ENCODE peak calls at places on chromosomes 1 and 21, in five cellular contexts. P is CD4-positive, alpha-beta memory T cell; A is heart right ventricle; F is small intestine; X is thoracic aorta. B is an unnamed sample. For H3K4me1, the result is how much of the 10 kb centered on the place peaks cover.

GRCh38 chr1:208929575-208929974 is 653.9 kb upstream of the CAMK1G start:
- DNase-seq in P (no peak), A (no peak), F (no peak), X (no peak), B (no peak)

GRCh38 chr1:211650922-211651303 is 24.5 kb downstream of the NEK2 start:
- DNase-seq in P (no peak), A (no peak), F (no peak), X (no peak), B (no peak)

GRCh38 chr1:228554107-228554506 is 66.9 kb downstream of the RNF187 start:
- DNase-seq in P (no peak), A (no peak), F (no peak), X (no peak), B (no peak)

GRCh38 chr1:114164840-114165543 is 11.3 kb upstream of the SYT6 start:
- DNase-seq in P (no peak), A (no peak), F (no peak), X (no peak), B (no peak)

GRCh38 chr1:178291166-178291565 is 197.3 kb downstream of the RASAL2 start:
- DNase-seq in P (no peak), A (no peak), F (no peak), X (no peak), B (no peak)

GRCh38 chr21:32771134-32771523 is 426 bp downstream of the PAXBP1 start:
- DNase-seq in P (no peak), A (peak), F (peak), X (no peak), B (peak)

GRCh38 chr1:177890459-177890858 is 79.4 kb downstream of the SEC16B start:
- DNase-seq in P (no peak), A (no peak), F (no peak), X (no peak), B (no peak)

GRCh38 chr1:18934205-18935000 is 22.1 kb downstream of the IFFO2 start:
- DNase-seq in P (no peak), A (no peak), F (no peak), X (no peak), B (no peak)

GRCh38 chr1:24349891-24350290 is 30.7 kb downstream of the GRHL3 start:
- DNase-seq in P (no peak), A (no peak), F (no peak), X (no peak), B (peak)

GRCh38 chr1:119742193-119742592 is 26.5 kb downstream of the HMGCS2 start:
- DNase-seq in P (no peak), A (peak), F (peak), X (no peak), B (no peak)

GRCh38 chr1:91876751-91877573 is 9.0 kb downstream of the TGFBR3 start:
- DNase-seq in P (no peak), A (no peak), F (no peak), X (no peak), B (no peak)

GRCh38 chr1:207429963-207430362 is 24.2 kb upstream of the CR2 start:
- DNase-seq in P (no peak), A (no peak), F (no peak), X (no peak), B (no peak)

GRCh38 chr1:11337536-11338350 is 64.7 kb downstream of the UBIAD1 start:
- DNase-seq in P (peak), A (peak), F (peak), X (no peak), B (peak)

GRCh38 chr1:247113094-247113497 is 8.9 kb upstream of the ZNF669 start:
- DNase-seq in P (no peak), A (peak), F (no peak), X (no peak), B (no peak)

GRCh38 chr1:229024528-229025119 is 246.3 kb upstream of the RAB4A start:
- DNase-seq in P (no peak), A (no peak), F (peak), X (peak), B (no peak)

GRCh38 chr1:1020000-1020404 is at the start of gene AGRN:
- DNase-seq in P (peak), A (peak), F (peak), X (no peak), B (peak)

GRCh38 chr1:58926177-58926576 is 142.3 kb upstream of the JUN start:
- DNase-seq in P (no peak), A (no peak), F (no peak), X (no peak), B (no peak)

GRCh38 chr1:28591708-28592313 is at the start of gene RAB42:
- DNase-seq in P (no peak), A (peak), F (peak), X (no peak), B (no peak)

GRCh38 chr1:99328171-99328570 is 63.9 kb downstream of the PLPPR4 start:
- DNase-seq in P (no peak), A (no peak), F (no peak), X (no peak), B (no peak)

GRCh38 chr1:218694635-218695034 is 349.5 kb downstream of the TGFB2 start:
- DNase-seq in P (no peak), A (no peak), F (no peak), X (no peak), B (no peak)

DNA sequence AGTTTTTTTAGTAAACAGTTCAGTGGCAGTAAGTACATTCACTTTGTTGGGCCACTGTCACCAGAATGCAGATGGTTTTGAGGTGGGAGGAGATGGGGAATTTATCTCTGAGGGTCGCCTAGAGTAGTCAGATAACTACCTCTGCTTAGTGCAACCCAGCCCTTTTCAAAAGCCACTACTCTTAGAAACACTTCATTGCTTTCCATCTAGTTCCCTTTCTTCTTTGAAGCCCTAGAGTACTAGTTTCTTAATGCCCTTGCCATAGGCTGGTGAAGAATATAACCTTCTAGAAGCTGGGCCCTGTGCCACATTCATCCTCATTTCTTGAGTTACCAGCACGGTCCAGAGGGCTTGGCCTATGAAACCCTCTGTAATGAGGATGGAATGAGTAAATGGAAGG is 28.4 kb upstream of the ST3GAL3 start:
- DNase-seq in P (no peak), A (no peak), F (no peak), X (no peak), B (no peak)
- H3K4me3 ChIP-seq in P (no peak), A (no peak), F (no peak), X (no peak), B (no peak)

DNA sequence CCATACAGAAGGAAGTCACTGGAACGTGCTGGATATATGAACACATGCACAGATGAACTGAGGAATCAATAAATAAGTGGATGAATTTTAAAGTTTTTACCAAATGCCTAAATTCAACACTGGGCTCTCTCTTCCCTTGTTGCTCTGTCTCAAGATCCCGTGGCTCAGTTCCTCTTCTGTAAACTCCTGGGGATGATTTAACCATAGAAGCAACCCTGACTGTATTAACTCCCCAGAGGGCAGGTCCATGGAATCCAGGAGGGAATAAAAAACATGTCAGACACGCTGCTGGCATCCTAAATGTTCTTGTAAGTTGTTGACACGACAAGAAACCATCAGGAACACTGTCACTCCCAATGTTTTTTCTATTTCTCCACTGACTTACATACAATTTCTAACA is 45.3 kb upstream of the GPR157 start:
- DNase-seq in P (no peak), A (no peak), F (no peak), X (no peak), B (no peak)
- H3K4me1 ChIP-seq in P (under half), A (under half), F (under half), X (under half), B (under half)

GRCh38 chr1:203698144-203698543 is 66.8 kb upstream of the LAX1 start:
- DNase-seq in P (no peak), A (no peak), F (no peak), X (no peak), B (no peak)

GRCh38 chr1:203691454-203691853 is 64.8 kb downstream of the ATP2B4 start:
- DNase-seq in P (no peak), A (no peak), F (no peak), X (no peak), B (no peak)

GRCh38 chr1:203692565-203693470 is 66.2 kb downstream of the ATP2B4 start:
- DNase-seq in P (no peak), A (peak), F (peak), X (peak), B (no peak)

GRCh38 chr1:203696673-203697072 is 68.3 kb upstream of the LAX1 start:
- DNase-seq in P (no peak), A (no peak), F (no peak), X (no peak), B (no peak)

DNA sequence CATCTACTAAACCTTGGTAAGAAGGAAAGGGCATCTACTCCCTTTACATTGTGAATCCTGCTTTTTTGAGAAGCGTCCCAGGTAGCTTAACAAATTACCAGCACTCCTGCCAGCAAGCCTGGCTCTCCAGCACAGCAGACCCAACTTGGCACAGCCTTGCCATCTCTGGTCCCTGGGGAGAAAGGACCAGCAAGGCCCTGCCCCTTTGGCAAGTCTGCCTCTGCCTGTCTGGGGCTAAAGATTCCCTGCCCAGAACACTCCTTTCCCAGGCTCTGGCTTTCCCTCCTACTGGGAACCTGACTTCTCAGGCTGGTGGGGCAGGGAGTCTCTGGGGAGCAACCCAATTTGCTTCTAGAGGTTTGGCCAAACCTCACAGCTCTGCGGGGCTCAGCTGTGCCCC is 68.5 kb downstream of the ATP2B4 start:
- DNase-seq in P (no peak), A (no peak), F (no peak), X (peak), B (no peak)
- H3K27ac ChIP-seq in P (peak), A (peak), F (no peak), X (peak), B (peak)

GRCh38 chr1:160025314-160025713 is 6.5 kb downstream of the PIGM start:
- DNase-seq in P (no peak), A (no peak), F (no peak), X (no peak), B (no peak)

GRCh38 chr1:160032165-160032827 is 506 bp upstream of the PIGM start:
- DNase-seq in P (no peak), A (no peak), F (peak), X (no peak), B (no peak)

GRCh38 chr1:160030657-160031367 is 978 bp downstream of the PIGM start:
- DNase-seq in P (peak), A (no peak), F (peak), X (no peak), B (no peak)

GRCh38 chr1:160031368-160032164 is at the start of gene PIGM:
- DNase-seq in P (peak), A (peak), F (peak), X (peak), B (peak)

GRCh38 chr1:160028426-160028825 is 3.4 kb downstream of the PIGM start:
- DNase-seq in P (no peak), A (no peak), F (no peak), X (no peak), B (no peak)
- H3K4me3 ChIP-seq in P (no peak), A (no peak), F (no peak), X (no peak), B (no peak)

B was measured in CD4-positive, CD25-positive, alpha-beta regulatory T cell.